ENCODE peak calls at places on chromosome 11, in eight cellular contexts. E is tibial nerve; O is T-helper 22 cell; C is NCI-H774; X is GM23338; S is stimulated activated effector memory CD8-positive, alpha-beta T cell treated with anti-CD3 and anti-CD28 coated beads, Interleukin-12 subunit alpha, Interleukin-12 subunit beta, amount 100 ng/mL, for 72 hours; I is testis; T is effector memory CD4-positive, alpha-beta T cell. N is an unnamed sample.

GRCh38 chr11:29293825-29294224 is 723.0 kb downstream of the KCNA4 start:
- DNase-seq in E (no peak), O (no peak), C (no peak), X (no peak), S (no peak), I (no peak), T (no peak), N (peak)

GRCh38 chr11:611001-611996 is 4.5 kb downstream of the IRF7 start:
- DNase-seq in E (no peak), O (no peak), C (no peak), X (no peak), S (no peak), I (peak), T (no peak), N (no peak)

GRCh38 chr11:19027829-19028595 is 32.5 kb downstream of the MRGPRX2 start:
- DNase-seq in E (no peak), O (no peak), C (no peak), X (no peak), S (no peak), I (no peak), T (no peak), N (peak)

GRCh38 chr11:1077417-1078119 is 2.9 kb downstream of the MUC2 start:
- DNase-seq in E (no peak), O (no peak), C (no peak), X (no peak), S (no peak), I (no peak), T (no peak), N (peak)

GRCh38 chr11:33045551-33046255 is 6.3 kb downstream of the TCP11L1 start:
- DNase-seq in E (no peak), O (no peak), C (no peak), X (no peak), S (no peak), I (no peak), T (no peak), N (peak)

GRCh38 chr11:17846852-17847453 is 112.4 kb downstream of the KCNC1 start:
- DNase-seq in E (no peak), O (no peak), C (no peak), X (peak), S (no peak), I (no peak), T (no peak), N (peak)

GRCh38 chr11:110148775-110149744 is 55.9 kb downstream of the ZC3H12C start:
- DNase-seq in E (no peak), O (no peak), C (no peak), X (no peak), S (no peak), I (no peak), T (no peak), N (no peak)

GRCh38 chr11:57251491-57252104 is 14.5 kb upstream of the APLNR start:
- DNase-seq in E (no peak), O (no peak), C (no peak), X (no peak), S (no peak), I (peak), T (no peak), N (peak)

GRCh38 chr11:6686006-6686405 is 2.9 kb upstream of the MRPL17 start:
- DNase-seq in E (no peak), O (no peak), C (no peak), X (no peak), S (no peak), I (no peak), T (no peak), N (no peak)

GRCh38 chr11:73296501-73297230 is 11.4 kb upstream of the ARHGEF17 start:
- DNase-seq in E (no peak), O (no peak), C (no peak), X (no peak), S (no peak), I (no peak), T (no peak), N (no peak)

GRCh38 chr11:93922830-93923229 is 72.4 kb upstream of the VSTM5 start:
- DNase-seq in E (no peak), O (no peak), C (no peak), X (no peak), S (no peak), I (no peak), T (no peak), N (no peak)

GRCh38 chr11:89421718-89422117 is 69.5 kb downstream of the NOX4 start:
- DNase-seq in E (no peak), O (no peak), C (no peak), X (no peak), S (no peak), I (no peak), T (no peak), N (no peak)

GRCh38 chr11:130023204-130023603 is 20.6 kb upstream of the PRDM10 start:
- DNase-seq in E (no peak), O (no peak), C (no peak), X (no peak), S (no peak), I (no peak), T (no peak), N (peak)

GRCh38 chr11:64176751-64177150 is 9.2 kb upstream of the STIP1 start:
- DNase-seq in E (no peak), O (no peak), C (no peak), X (no peak), S (no peak), I (no peak), T (no peak), N (no peak)

GRCh38 chr11:64881476-64881875 is 3.1 kb upstream of the EHD1 start:
- DNase-seq in E (no peak), O (no peak), C (no peak), X (no peak), S (no peak), I (no peak), T (no peak), N (no peak)

GRCh38 chr11:81497202-81497804 is 1236.4 kb downstream of the FAM181B start:
- DNase-seq in E (no peak), O (no peak), C (peak), X (peak), S (no peak), I (peak), T (no peak), N (peak)

GRCh38 chr11:62398011-62398994 is 20.5 kb upstream of the SCGB1A1 start:
- DNase-seq in E (no peak), O (no peak), C (no peak), X (no peak), S (no peak), I (no peak), T (no peak), N (no peak)

GRCh38 chr11:130166457-130166784 is 6.8 kb downstream of the ST14 start:
- DNase-seq in E (no peak), O (no peak), C (no peak), X (no peak), S (no peak), I (no peak), T (no peak), N (peak)

GRCh38 chr11:100208207-100208606 is 478.9 kb upstream of the ARHGAP42 start:
- DNase-seq in E (no peak), O (no peak), C (no peak), X (no peak), S (no peak), I (no peak), T (no peak), N (no peak)

GRCh38 chr11:17703951-17704350 is 15.4 kb upstream of the MYOD1 start:
- DNase-seq in E (no peak), O (no peak), C (no peak), X (peak), S (no peak), I (no peak), T (no peak), N (peak)

GRCh38 chr11:60927600-60927999 is 3.3 kb downstream of the TMEM132A start:
- DNase-seq in E (no peak), O (no peak), C (no peak), X (no peak), S (no peak), I (no peak), T (no peak), N (no peak)

GRCh38 chr11:76654310-76654851 is 16.2 kb downstream of the LRRC32 start:
- DNase-seq in E (peak), O (no peak), C (no peak), X (no peak), S (no peak), I (peak), T (no peak), N (no peak)

GRCh38 chr11:100865443-100865842 is 178.4 kb downstream of the ARHGAP42 start:
- DNase-seq in E (no peak), O (no peak), C (no peak), X (no peak), S (no peak), I (no peak), T (no peak), N (no peak)

GRCh38 chr11:116078101-116078561 is 573.9 kb upstream of the CADM1 start:
- DNase-seq in E (no peak), O (no peak), C (peak), X (peak), S (no peak), I (peak), T (no peak), N (peak)

GRCh38 chr11:110522456-110522855 is 92.7 kb downstream of the FDX1 start:
- DNase-seq in E (no peak), O (no peak), C (no peak), X (no peak), S (no peak), I (no peak), T (no peak), N (no peak)

GRCh38 chr11:13261600-13262061 is 16.0 kb upstream of the BMAL1 start:
- DNase-seq in E (no peak), O (no peak), C (no peak), X (no peak), S (no peak), I (no peak), T (no peak), N (peak)

GRCh38 chr11:27972432-27973170 is 135.4 kb downstream of the KIF18A start:
- DNase-seq in E (no peak), O (no peak), C (no peak), X (no peak), S (no peak), I (no peak), T (no peak), N (no peak)

GRCh38 chr11:109971184-109971523 is 122.0 kb upstream of the ZC3H12C start:
- DNase-seq in E (no peak), O (no peak), C (no peak), X (peak), S (no peak), I (no peak), T (no peak), N (no peak)

GRCh38 chr11:77188912-77189491 is 61.0 kb downstream of the MYO7A start:
- DNase-seq in E (no peak), O (no peak), C (peak), X (peak), S (no peak), I (no peak), T (no peak), N (peak)

GRCh38 chr11:46376258-46377050 is 5.0 kb upstream of the MDK start:
- DNase-seq in E (no peak), O (no peak), C (no peak), X (no peak), S (no peak), I (no peak), T (no peak), N (no peak)

N was measured in HT-29.